ENCODE peak calls at places on chromosomes 11 and 22, in ten cellular contexts. D, M, Q, Z, G, A, Y, J, H and C are unnamed samples.

GRCh38 chr22:36921309-36922096 is 8.1 kb downstream of the CSF2RB start:
- DNase-seq in D (no peak), Y (no peak), A (no peak), J (peak), M (no peak), Z (no peak), Q (peak), G (no peak), H (no peak), C (no peak)

GRCh38 chr11:91947215-91947614 is 277.4 kb upstream of the FAT3 start:
- DNase-seq in Q (no peak), Z (peak), H (no peak), M (no peak), Y (peak), A (no peak), D (no peak), J (peak), G (peak), C (peak)

GRCh38 chr11:78227906-78228305 is 39.2 kb downstream of the USP35 start:
- DNase-seq in G (no peak), D (no peak), Q (no peak), J (no peak), A (no peak), H (no peak), Z (no peak), M (no peak), Y (no peak), C (no peak)

GRCh38 chr11:123431619-123432018 is 1.6 kb downstream of the GRAMD1B start:
- DNase-seq in M (peak), G (peak), Q (no peak), A (no peak), Z (no peak), D (no peak), J (no peak), H (no peak), Y (peak), C (no peak)

GRCh38 chr22:49922926-49923325 is 4.5 kb downstream of the CRELD2 start:
- DNase-seq in Y (no peak), M (no peak), A (no peak), H (no peak), J (no peak), Z (no peak), Q (no peak), D (no peak), G (no peak), C (no peak)

GRCh38 chr11:2221591-2221990 is 48.8 kb downstream of the ASCL2 start:
- DNase-seq in G (no peak), D (no peak), A (no peak), Z (no peak), H (no peak), Q (no peak), J (no peak), M (no peak), Y (no peak), C (no peak)

GRCh38 chr11:75790986-75791385 is 22.4 kb downstream of the DGAT2 start:
- DNase-seq in H (no peak), Z (no peak), D (no peak), G (no peak), A (no peak), M (no peak), Y (peak), J (peak), Q (no peak), C (peak)

GRCh38 chr11:28123151-28123571 is 15.0 kb downstream of the METTL15 start:
- DNase-seq in D (no peak), Y (peak), M (no peak), H (no peak), A (no peak), Q (no peak), J (no peak), Z (peak), G (peak), C (peak)

GRCh38 chr11:66090288-66090687 is 20.2 kb downstream of the PACS1 start:
- DNase-seq in H (no peak), Q (no peak), J (no peak), D (no peak), G (no peak), Z (no peak), Y (no peak), M (no peak), A (no peak), C (no peak)

GRCh38 chr22:37951305-37951704 is 2.1 kb downstream of the C22orf23 start:
- DNase-seq in A (peak), D (no peak), Z (no peak), J (no peak), Y (peak), M (peak), G (peak), Q (no peak), H (no peak), C (peak)

GRCh38 chr22:30205281-30206115 is 41.1 kb downstream of the LIF start:
- DNase-seq in M (peak), Z (peak), J (peak), D (no peak), Q (no peak), G (peak), A (no peak), H (no peak), Y (peak), C (peak)

GRCh38 chr11:11876458-11876857 is 34.7 kb downstream of the USP47 start:
- DNase-seq in Q (no peak), A (peak), D (no peak), Y (peak), Z (no peak), M (peak), J (no peak), G (no peak), H (no peak), C (no peak)

GRCh38 chr11:86790867-86791849 is 9.2 kb upstream of the PRSS23 start:
- DNase-seq in A (no peak), D (no peak), Y (no peak), H (no peak), J (no peak), Z (no peak), Q (no peak), G (no peak), M (no peak), C (no peak)

GRCh38 chr11:91871048-91871447 is 353.6 kb upstream of the FAT3 start:
- DNase-seq in H (no peak), A (no peak), Z (no peak), G (no peak), D (no peak), M (no peak), Q (no peak), Y (no peak), J (no peak), C (no peak)

GRCh38 chr11:111097191-111097590 is 148.3 kb upstream of the POU2AF2 start:
- DNase-seq in Y (no peak), M (peak), H (peak), D (no peak), J (peak), A (peak), G (peak), Q (no peak), Z (peak), C (no peak)

GRCh38 chr22:42791721-42792452 is 65.2 kb downstream of the ARFGAP3 start:
- DNase-seq in Z (no peak), A (no peak), Q (no peak), Y (peak), D (no peak), J (peak), H (no peak), G (no peak), M (no peak), C (no peak)

GRCh38 chr11:27213232-27213660 is 149.8 kb downstream of the CCDC34 start:
- DNase-seq in G (peak), Q (peak), A (no peak), M (peak), J (no peak), H (peak), D (peak), Z (peak), Y (peak), C (peak)

DNA sequence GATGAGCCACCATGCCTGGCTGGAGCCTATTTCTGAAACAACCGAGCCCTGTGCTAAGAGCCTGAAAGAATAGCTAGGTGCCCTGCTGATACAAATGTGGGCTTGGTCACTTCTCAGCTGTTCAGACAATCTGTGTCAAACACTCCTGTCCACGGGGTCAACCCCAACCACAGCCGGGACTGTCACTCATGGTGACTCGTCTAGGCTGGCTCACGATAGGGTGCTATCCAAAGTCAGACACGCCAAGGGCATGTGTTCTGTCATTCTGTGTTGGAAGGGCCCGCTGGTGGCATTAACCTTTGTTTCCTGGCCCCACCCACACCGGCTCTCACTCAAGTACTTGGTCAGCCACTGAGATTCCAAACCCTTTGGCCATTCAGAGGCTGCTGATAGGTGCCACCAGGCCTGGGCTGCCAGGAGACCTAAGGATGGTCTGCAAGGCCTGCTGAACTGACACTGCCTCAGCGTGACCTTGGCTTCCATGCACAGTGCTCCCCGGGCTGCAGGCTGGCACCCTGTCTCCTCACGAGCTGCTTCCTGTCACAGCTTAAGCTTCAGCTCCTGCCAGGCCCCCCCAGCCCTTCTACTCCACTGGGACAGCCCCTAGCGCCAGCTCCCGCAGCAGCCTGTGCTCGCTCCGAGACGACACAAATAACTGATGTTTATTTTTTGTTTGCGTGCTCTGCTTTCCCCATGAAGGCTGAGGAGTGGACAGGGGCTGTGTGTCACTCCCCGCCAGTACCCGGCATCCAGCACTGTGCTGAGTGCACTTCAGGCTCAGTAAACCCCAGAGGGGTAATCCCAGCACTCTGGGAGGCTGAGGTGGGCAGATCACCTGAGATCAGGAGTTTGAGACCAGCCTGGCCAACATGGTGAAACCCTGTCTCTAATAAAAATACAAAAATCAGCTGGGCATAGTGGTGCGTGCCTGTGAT is 14.3 kb upstream of the CDC42BPG start:
- DNase-seq in J (peak), Z (no peak), Q (no peak), Y (no peak), G (no peak), H (no peak), D (no peak), M (no peak), A (no peak), C (no peak)
- H3K9ac ChIP-seq in J (no peak), Z (no peak), Q (peak), Y (no peak), G (no peak), H (peak), D (peak), M (no peak), A (no peak), C (no peak)

GRCh38 chr11:130874955-130875531 is 41.2 kb downstream of the SNX19 start:
- DNase-seq in J (no peak), Z (no peak), M (no peak), Y (peak), H (no peak), G (no peak), D (no peak), A (no peak), Q (no peak), C (no peak)
- H3K9ac ChIP-seq in J (no peak), Z (no peak), M (no peak), Y (peak), H (no peak), G (no peak), D (no peak), A (no peak), Q (no peak), C (no peak)

DNA sequence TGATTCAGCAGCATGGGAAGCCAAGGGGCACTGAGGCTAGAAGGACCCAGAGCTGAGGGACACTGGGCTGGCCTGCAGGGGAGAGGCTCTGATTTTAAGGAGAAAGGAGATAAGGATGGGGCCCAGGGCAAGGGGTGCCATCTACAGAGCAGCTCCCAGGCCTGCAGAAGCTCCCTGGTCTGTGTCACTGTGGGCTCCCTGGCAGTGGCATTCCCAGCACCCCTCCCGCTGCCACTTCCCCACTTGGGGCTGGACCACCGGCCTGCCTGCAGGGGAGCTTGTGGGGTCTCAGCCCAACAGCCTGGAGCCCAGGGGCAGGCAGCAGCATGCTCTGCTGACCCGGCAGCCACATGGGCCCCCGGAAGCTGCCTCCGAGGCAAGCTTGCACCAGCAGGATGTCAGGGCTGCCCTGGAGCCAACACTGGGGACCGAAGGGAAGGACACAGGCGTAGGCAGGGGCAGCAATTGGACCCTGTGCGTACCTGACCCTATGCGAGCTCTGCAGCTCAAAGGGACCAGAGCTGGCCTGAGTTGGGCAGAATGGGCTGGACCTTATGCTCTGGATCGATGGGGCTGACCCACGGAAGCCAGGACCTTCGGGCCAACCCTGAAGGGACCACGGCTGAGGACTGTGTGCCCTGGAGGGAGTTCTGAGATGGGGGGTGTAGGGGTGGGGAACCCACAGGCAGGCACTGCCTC is 35.4 kb upstream of the WNT7B start:
- DNase-seq in Z (no peak), D (no peak), H (no peak), Y (no peak), J (peak), M (no peak), G (no peak), A (no peak), Q (no peak), C (no peak)
- H3K9ac ChIP-seq in Z (no peak), D (no peak), H (peak), Y (no peak), J (no peak), M (no peak), G (no peak), A (no peak), Q (no peak), C (no peak)

DNA sequence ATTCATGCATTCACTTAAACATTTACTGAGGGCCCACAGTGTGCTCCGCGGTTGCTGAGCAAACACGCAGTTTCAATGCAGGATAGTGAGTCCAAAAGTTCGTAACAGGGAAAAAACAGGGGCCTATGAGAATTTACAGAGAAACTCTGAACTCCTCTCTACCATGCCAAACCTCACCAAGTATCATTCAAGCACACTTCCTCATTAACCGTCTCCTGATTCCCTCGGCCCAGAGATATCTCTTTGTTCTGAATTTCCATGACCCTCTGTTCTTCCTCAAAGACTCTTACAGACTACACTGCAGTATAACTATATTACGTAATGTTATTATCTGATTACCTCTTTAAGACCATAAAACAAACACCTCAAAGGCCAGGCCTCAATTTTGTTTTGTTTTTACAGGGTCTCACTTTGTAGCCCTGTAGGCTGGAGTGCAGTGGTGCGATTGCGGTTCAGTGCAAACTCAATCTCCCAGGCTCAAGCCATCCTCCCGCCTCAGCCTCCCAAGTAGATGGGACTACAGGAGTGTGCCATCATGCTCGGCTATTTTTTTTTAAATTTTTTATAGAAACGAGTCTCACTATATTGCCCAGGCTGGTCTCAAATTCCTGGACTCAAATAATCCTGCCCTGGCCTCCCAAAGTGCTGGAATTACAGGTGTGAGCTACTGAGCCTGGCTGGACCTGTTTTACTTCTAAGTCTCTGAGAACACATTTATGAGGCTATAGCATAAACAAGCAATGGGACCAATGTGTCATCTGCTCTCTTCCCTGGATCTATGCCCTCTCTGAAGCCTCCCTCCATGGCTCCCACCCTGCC is 3.6 kb downstream of the HPS4 start:
- DNase-seq in G (no peak), A (no peak), Z (no peak), Q (no peak), H (peak), D (no peak), M (no peak), J (no peak), Y (no peak), C (no peak)
- H3K9ac ChIP-seq in G (no peak), A (no peak), Z (no peak), Q (peak), H (peak), D (no peak), M (peak), J (no peak), Y (no peak), C (no peak)

DNA sequence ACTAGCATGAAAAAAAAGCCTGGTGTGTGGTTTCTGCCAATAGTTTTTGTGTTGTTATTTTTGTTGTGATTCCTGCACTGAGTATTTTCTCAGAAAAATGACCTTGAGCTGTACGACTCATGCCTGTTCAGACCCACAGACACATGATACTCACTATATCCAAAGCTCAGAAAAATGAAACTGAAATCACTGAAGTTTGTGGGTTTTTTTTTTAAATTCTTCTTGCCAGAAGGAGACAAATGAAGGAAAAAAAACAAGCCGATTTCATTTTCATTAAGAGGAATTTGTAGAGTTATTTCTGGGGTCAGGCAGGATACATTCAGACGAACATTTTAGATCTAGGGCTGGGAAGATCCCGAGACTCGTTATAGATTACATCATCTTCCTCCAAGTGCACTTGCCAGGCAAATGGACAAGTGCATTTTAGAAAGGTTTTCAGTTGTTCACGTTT is 60.4 kb downstream of the BMAL1 start:
- DNase-seq in G (peak), Z (peak), Q (no peak), Y (peak), D (no peak), M (no peak), A (no peak), H (no peak), J (no peak), C (no peak)
- H3K9ac ChIP-seq in G (peak), Z (peak), Q (peak), Y (peak), D (no peak), M (no peak), A (no peak), H (no peak), J (peak), C (peak)

GRCh38 chr11:104704888-104705287 is 193.4 kb downstream of the CASP12 start:
- DNase-seq in H (no peak), Q (no peak), D (no peak), A (no peak), J (no peak), G (no peak), Y (no peak), M (no peak), Z (no peak), C (no peak)
- H3K9ac ChIP-seq in H (no peak), Q (no peak), D (no peak), A (no peak), J (no peak), G (no peak), Y (no peak), M (no peak), Z (no peak), C (no peak)

GRCh38 chr11:128859563-128860441 is 7.3 kb downstream of the KCNJ1 start:
- DNase-seq in Z (peak), Y (peak), D (peak), Q (no peak), G (peak), H (peak), A (peak), J (peak), M (peak), C (peak)
- H3K9ac ChIP-seq in Z (no peak), Y (no peak), D (no peak), Q (no peak), G (no peak), H (no peak), A (no peak), J (no peak), M (no peak), C (no peak)

DNA sequence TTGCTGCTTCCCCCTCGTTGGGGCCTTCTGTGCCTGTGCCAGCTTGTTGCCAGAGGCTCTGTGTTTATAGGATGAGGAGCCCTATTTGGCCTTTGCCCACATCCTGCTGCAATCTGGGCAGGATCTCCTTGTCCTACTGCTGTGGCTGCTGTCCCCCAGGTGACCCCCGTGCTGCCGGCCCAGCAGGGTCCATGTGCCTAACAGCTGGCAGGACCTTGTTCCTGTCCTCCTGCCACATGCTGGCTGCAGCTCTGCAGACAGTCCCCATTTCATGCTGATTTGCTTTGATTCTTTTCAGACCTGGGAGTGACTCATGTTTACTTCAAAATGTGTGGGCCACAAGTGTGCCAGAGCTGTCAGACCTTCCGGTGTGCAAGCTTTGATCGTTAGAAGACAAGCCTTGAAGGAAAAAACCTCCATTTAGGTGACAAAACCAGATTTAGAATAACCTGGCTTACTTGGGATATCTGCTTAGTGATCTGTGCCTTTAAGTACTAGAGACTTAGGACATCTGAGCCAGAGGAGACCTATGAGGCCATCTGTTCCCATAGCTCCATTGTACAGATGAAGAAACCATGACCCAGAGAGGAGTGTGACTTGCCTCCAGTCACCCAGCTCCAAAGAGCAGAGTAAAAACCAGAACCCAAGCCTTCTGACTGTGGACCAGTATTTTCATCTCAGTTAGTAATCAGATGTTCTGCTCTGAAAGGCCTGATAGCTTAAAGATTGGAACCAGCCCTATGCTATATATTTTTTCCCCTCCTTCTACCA is 11.1 kb downstream of the NAV2 start:
- DNase-seq in H (no peak), M (no peak), G (peak), J (peak), Y (peak), A (no peak), D (no peak), Q (no peak), Z (peak), C (peak)
- H3K9ac ChIP-seq in H (no peak), M (no peak), G (no peak), J (no peak), Y (peak), A (no peak), D (no peak), Q (no peak), Z (no peak), C (no peak)